ENCODE peak calls at places on chromosomes 2 and 18, in five cellular contexts. V is IMR-90; C is CD8-positive, alpha-beta T cell; E is trophoblast cell; R is CD4-positive, alpha-beta memory T cell. D is an unnamed sample. For H3K4me1, the result is how much of the 10 kb centered on the place peaks cover.

GRCh38 chr2:165013944-165014619 is 58.8 kb upstream of the SLC38A11 start:
- DNase-seq in E (no peak), V (no peak), R (no peak), C (no peak), D (no peak)

GRCh38 chr2:169732583-169733358 is 861 bp upstream of the KLHL23 start:
- DNase-seq in V (no peak), E (peak), R (no peak), C (no peak), D (no peak)

GRCh38 chr18:40692871-40693270 is 1262.2 kb upstream of the PIK3C3 start:
- DNase-seq in E (no peak), C (no peak), R (no peak), V (peak), D (no peak)

GRCh38 chr2:112143150-112143549 is 5.0 kb downstream of the FBLN7 start:
- DNase-seq in E (no peak), R (no peak), C (peak), V (no peak), D (no peak)

GRCh38 chr2:201698588-201699226 is at the start of gene MPP4:
- DNase-seq in E (peak), R (no peak), V (peak), C (no peak), D (no peak)

GRCh38 chr2:110858135-110858737 is 125.9 kb downstream of the ACOXL start:
- DNase-seq in V (no peak), R (peak), E (no peak), C (peak), D (peak)

GRCh38 chr2:49286726-49287125 is 132.4 kb upstream of the FSHR start:
- DNase-seq in E (no peak), R (no peak), C (no peak), V (no peak), D (no peak)

GRCh38 chr2:170467568-170468422 is 247.3 kb upstream of the SP5 start:
- DNase-seq in C (no peak), V (no peak), E (peak), R (no peak), D (no peak)

GRCh38 chr2:226483745-226484619 is 315.6 kb downstream of the IRS1 start:
- DNase-seq in C (no peak), E (no peak), R (no peak), V (peak), D (no peak)

GRCh38 chr2:72625359-72625758 is 200.5 kb downstream of the EXOC6B start:
- DNase-seq in V (no peak), E (no peak), R (no peak), C (no peak), D (no peak)

GRCh38 chr2:96105994-96106393 is 10.4 kb downstream of the ADRA2B start:
- DNase-seq in V (no peak), E (no peak), C (no peak), R (no peak), D (no peak)

GRCh38 chr2:157476915-157477709 is 33.2 kb upstream of the CYTIP start:
- DNase-seq in E (no peak), C (no peak), R (no peak), V (peak), D (no peak)

GRCh38 chr18:70289351-70290330 is 796 bp downstream of the SOCS6 start:
- DNase-seq in C (no peak), R (no peak), V (peak), E (peak), D (no peak)

GRCh38 chr2:85390941-85391669 is 19.1 kb downstream of the CAPG start:
- DNase-seq in C (peak), R (peak), E (peak), V (peak), D (peak)

GRCh38 chr2:239222346-239223028 is 178.3 kb downstream of the HDAC4 start:
- DNase-seq in V (peak), E (peak), C (no peak), R (no peak), D (no peak)

GRCh38 chr2:64582774-64583340 is 58.7 kb downstream of the AFTPH start:
- DNase-seq in V (no peak), C (no peak), E (no peak), R (no peak), D (no peak)

GRCh38 chr2:46555011-46555410 is 75.6 kb downstream of the TMEM247 start:
- DNase-seq in C (peak), E (no peak), R (no peak), V (no peak), D (no peak)

GRCh38 chr18:69684789-69685188 is 262.9 kb downstream of the CD226 start:
- DNase-seq in V (no peak), C (no peak), R (no peak), E (no peak), D (no peak)

GRCh38 chr2:158463496-158464095 is 6.8 kb downstream of the PKP4 start:
- DNase-seq in V (no peak), R (no peak), C (no peak), E (peak), D (no peak)

GRCh38 chr18:68017385-68017784 is 500.9 kb upstream of the DSEL start:
- DNase-seq in V (no peak), C (no peak), E (peak), R (no peak), D (no peak)

GRCh38 chr2:238847841-238848565 is at the start of gene TWIST2:
- DNase-seq in E (peak), R (no peak), V (peak), C (no peak), D (no peak)

GRCh38 chr2:230052299-230052698 is 16.4 kb downstream of the SLC16A14 start:
- DNase-seq in C (no peak), V (no peak), E (peak), R (no peak), D (no peak)

GRCh38 chr2:1705557-1706076 is 38.7 kb downstream of the PXDN start:
- DNase-seq in C (no peak), E (no peak), V (no peak), R (no peak), D (no peak)

GRCh38 chr2:237581751-237582746 is 8.5 kb downstream of the RAB17 start:
- DNase-seq in C (no peak), V (peak), R (peak), E (no peak), D (peak)

GRCh38 chr18:3055861-3056260 is 42.9 kb upstream of the LPIN2 start:
- DNase-seq in C (no peak), R (no peak), V (peak), E (peak), D (no peak)

GRCh38 chr18:55246278-55246677 is 287.0 kb upstream of the CCDC68 start:
- DNase-seq in V (no peak), C (no peak), R (no peak), E (no peak), D (no peak)
- H3K4me1 ChIP-seq in V (under half), C (under half), R (under half), E (under half), D (under half)

GRCh38 chr2:62197017-62197586 is 1.2 kb downstream of the B3GNT2 start:
- DNase-seq in E (peak), C (peak), R (peak), V (no peak), D (peak)

GRCh38 chr2:62197609-62198236 is 1.8 kb downstream of the B3GNT2 start:
- DNase-seq in V (no peak), R (no peak), E (peak), C (no peak), D (no peak)

GRCh38 chr2:62196278-62196901 is 475 bp downstream of the B3GNT2 start:
- DNase-seq in R (peak), E (peak), V (no peak), C (peak), D (peak)

GRCh38 chr2:62194558-62195420 is 1.1 kb upstream of the B3GNT2 start:
- DNase-seq in C (no peak), E (peak), V (no peak), R (no peak), D (no peak)

GRCh38 chr2:62195421-62196277 is at the start of gene B3GNT2:
- DNase-seq in R (peak), V (peak), E (peak), C (peak), D (peak)
- H3K4me1 ChIP-seq in R (under half), V (under half), E (under half), C (under half), D (under half)

GRCh38 chr2:197307236-197307932 is 3.2 kb downstream of the ANKRD44 start:
- DNase-seq in R (no peak), C (no peak), V (no peak), E (no peak), D (no peak)

GRCh38 chr2:197304556-197305011 is 6.0 kb downstream of the ANKRD44 start:
- DNase-seq in C (no peak), V (no peak), E (no peak), R (no peak), D (no peak)

GRCh38 chr2:197306691-197307030 is 3.9 kb downstream of the ANKRD44 start:
- DNase-seq in E (no peak), C (no peak), R (peak), V (no peak), D (peak)

GRCh38 chr2:197307933-197308521 is 2.6 kb downstream of the ANKRD44 start:
- DNase-seq in C (no peak), E (no peak), R (peak), V (no peak), D (peak)

DNA sequence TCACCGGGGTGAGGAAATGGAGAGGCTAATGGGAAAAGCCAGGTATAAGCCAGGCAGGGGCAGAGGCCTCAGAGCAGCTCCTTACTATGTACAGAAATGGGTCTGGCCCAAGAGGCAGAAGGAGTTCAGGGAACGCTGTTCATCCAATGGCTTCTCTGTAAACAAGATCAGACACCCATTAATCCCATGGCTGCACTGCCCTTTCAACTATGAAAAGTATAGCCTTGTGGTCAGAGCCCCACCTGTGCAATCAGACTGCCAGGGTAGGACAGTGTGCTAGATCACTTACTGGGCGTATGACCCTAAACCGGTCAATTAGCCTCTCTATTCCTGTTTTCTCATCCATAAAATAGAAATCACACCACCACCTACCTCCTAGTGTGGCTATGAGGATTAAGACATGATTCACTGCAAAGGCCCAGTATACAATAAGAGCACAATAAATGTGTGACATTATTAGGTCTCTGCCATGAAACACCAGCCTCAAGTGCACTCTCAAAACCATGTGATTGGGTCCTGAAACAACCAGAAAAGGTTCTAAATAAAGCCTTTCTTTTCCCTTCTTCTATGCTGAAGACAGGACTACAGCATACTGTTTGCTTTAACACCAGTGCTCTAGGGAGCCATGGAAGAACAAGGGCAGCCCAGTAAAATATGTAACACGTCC is 4.4 kb downstream of the ANKRD44 start:
- DNase-seq in C (no peak), E (no peak), R (no peak), V (no peak), D (no peak)
- H3K4me1 ChIP-seq in C (half or more), E (under half), R (half or more), V (under half), D (half or more)

GRCh38 chr2:191863988-191864387 is 17.1 kb upstream of the CAVIN2 start:
- DNase-seq in C (no peak), E (peak), R (no peak), V (peak), D (no peak)
- H3K4me1 ChIP-seq in C (under half), E (under half), R (under half), V (under half), D (under half)

GRCh38 chr2:70523672-70523995 is 30.0 kb downstream of the TGFA start:
- DNase-seq in R (no peak), V (no peak), E (no peak), C (no peak), D (no peak)

GRCh38 chr2:70523996-70524965 is 29.3 kb downstream of the TGFA start:
- DNase-seq in C (peak), E (peak), R (peak), V (peak), D (peak)

GRCh38 chr2:70525032-70525431 is 28.6 kb downstream of the TGFA start:
- DNase-seq in R (no peak), E (no peak), V (no peak), C (no peak), D (no peak)

GRCh38 chr2:70520825-70521224 is 32.8 kb downstream of the TGFA start:
- DNase-seq in C (no peak), V (no peak), E (no peak), R (no peak), D (no peak)

DNA sequence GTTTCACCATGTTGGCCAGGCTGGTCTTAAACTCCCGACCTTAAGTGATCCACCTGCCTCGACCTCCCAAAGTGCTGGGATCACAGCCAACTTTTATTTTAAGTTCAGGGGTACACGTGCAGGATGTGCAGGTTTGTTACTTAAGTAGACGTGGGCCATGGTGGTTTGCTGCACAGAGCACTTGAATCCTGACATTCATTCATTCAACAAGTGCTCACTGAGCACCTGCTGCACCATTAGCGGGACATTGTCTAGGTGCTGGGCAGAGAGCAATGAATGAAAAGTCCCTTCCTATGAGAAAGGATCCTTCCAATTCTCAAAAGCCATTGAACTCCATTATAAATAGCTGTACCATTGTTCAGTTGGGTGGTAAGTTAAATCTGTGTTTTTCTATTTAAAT is 31.0 kb downstream of the TGFA start:
- DNase-seq in V (no peak), C (no peak), R (no peak), E (no peak), D (no peak)
- H3K4me1 ChIP-seq in V (under half), C (under half), R (under half), E (under half), D (under half)

DNA sequence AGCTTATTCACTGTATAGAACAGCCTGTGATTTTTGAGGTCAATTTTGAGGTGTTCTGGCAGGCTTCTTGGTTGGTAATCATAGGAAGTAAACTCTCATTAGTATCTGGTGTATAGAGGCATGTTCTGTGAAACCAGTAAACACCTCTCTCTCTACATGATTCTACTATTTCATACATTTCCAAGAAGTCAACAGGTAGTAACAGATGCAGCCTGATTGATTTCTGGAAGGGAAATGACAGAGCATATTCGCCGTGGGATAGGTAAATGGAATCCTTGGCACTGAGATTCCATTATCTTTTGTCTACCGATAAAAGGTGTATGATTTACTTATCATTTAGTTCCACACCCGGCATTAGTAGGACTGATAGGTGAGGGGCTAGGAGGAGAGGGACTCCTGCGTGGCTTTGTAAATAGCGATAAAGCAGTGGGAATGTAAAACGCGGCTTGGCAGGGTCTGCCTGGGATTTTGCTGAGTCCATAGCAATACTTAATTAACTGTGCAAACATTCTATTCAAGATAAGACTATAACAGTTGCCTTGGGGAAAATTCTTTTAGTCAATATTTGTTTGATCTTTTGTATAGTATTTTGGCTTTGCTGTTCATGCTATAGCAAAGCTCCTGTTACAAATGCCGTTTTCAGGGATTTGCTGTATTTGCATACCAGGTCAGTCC is 32.3 kb downstream of the LYPD6B start:
- DNase-seq in V (no peak), E (peak), R (no peak), C (no peak), D (no peak)
- H3K4me1 ChIP-seq in V (under half), E (under half), R (under half), C (under half), D (under half)

GRCh38 chr2:61042807-61043206 is 22.9 kb upstream of the SANBR start:
- DNase-seq in E (no peak), R (no peak), C (no peak), V (no peak), D (no peak)
- H3K4me1 ChIP-seq in E (under half), R (under half), C (under half), V (under half), D (under half)

GRCh38 chr18:49096021-49096420 is 145.3 kb upstream of the SMAD7 start:
- DNase-seq in E (no peak), R (no peak), V (no peak), C (no peak), D (no peak)
- H3K4me1 ChIP-seq in E (under half), R (under half), V (under half), C (under half), D (under half)

GRCh38 chr2:152464853-152465470 is 130.0 kb downstream of the FMNL2 start:
- DNase-seq in R (no peak), V (no peak), E (no peak), C (no peak), D (no peak)
- H3K4me1 ChIP-seq in R (under half), V (under half), E (under half), C (under half), D (under half)